ENCODE peak calls at places on chromosomes 16 and 17, in four cellular contexts. S is CD8-positive, alpha-beta T cell; M is stomach; T is right lobe of liver. I is an unnamed sample.

GRCh38 chr16:86355538-86355937 is 154.8 kb upstream of the FOXF1 start:
- DNase-seq in S (no peak), M (no peak), T (no peak), I (no peak)

GRCh38 chr17:83198366-83199341 is 119.2 kb downstream of the METRNL start:
- DNase-seq in S (no peak), M (no peak), T (peak; percentile 52), I (no peak)

GRCh38 chr16:48076455-48077012 is 79.3 kb downstream of the ABCC12 start:
- DNase-seq in S (no peak), M (no peak), T (no peak), I (no peak)

GRCh38 chr16:89035698-89036570 is 57.7 kb upstream of the ACSF3 start:
- DNase-seq in S (no peak), M (no peak), T (peak; percentile 33), I (no peak)

GRCh38 chr17:60305141-60305540 is 86.8 kb downstream of the USP32 start:
- DNase-seq in S (no peak), M (no peak), T (no peak), I (no peak)

GRCh38 chr17:21689604-21690003 is 2.7 kb upstream of the KCNJ18 start:
- DNase-seq in S (no peak), M (no peak), T (no peak), I (no peak)

GRCh38 chr17:40312131-40312731 is 3.3 kb downstream of the RARA start:
- DNase-seq in S (no peak), M (no peak), T (peak; percentile 56), I (no peak)

GRCh38 chr17:32475258-32475657 is 11.5 kb upstream of the CDK5R1 start:
- DNase-seq in S (no peak), M (no peak), T (no peak), I (no peak)

GRCh38 chr16:55703003-55704001 is 47.5 kb downstream of the SLC6A2 start:
- DNase-seq in S (no peak), M (no peak), T (no peak), I (no peak)

GRCh38 chr17:75090871-75091854 is 3.4 kb downstream of the SLC16A5 start:
- DNase-seq in S (no peak), M (peak; percentile 57), T (peak; percentile 84), I (no peak)

DNA sequence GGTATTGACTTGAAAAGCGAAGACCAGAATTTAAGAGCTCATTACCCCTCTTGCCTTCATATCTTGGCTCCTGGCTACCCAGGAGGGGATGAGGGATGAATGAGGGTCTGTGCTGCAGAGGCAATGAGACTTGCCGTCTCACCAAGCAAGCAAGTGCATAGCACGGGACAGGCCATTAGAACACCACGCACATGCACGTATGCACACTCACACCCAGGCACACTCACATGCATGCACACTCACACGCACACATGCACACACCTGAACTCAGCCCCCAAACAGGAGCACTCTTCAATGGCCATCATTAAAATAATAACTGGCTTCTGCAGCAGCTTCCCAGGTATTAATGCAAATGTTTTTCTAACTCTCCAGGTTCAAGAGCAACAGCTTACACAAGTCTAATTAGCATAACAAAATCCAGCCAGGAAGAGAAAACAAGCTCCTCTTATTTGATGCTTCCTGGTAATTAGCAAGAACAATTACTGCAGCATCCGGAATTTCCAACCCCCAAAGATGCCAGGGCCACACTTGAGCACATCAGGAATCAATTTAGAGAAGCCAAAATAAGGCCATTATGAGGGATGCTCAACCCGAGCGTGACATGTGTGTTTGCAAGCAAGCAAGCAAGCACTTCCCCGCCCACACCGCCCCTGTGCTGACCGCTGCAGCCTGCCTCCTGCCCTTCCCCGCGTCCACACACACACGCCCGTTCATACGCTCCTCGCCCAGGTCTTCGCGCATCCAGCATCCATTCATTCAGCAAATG is 171.6 kb upstream of the TNRC6C start:
- DNase-seq in S (no peak), M (no peak), T (no peak), I (no peak)
- H3K27me3 ChIP-seq in S (no peaks in the 10 kb centered on the region), M (peaks cover 3% of the 10 kb centered on the region), T (no peaks in the 10 kb centered on the region), I (no peaks in the 10 kb centered on the region)

GRCh38 chr17:41329279-41329925 is 13.9 kb upstream of the KRTAP17-1 start:
- DNase-seq in S (no peak), M (peak; percentile 41), T (no peak), I (no peak)

GRCh38 chr17:41328207-41328606 is 12.7 kb upstream of the KRTAP17-1 start:
- DNase-seq in S (no peak), M (no peak), T (no peak), I (no peak)

GRCh38 chr17:41326173-41327145 is 10.9 kb upstream of the KRTAP17-1 start:
- DNase-seq in S (no peak), M (no peak), T (no peak), I (peak; percentile 39)

GRCh38 chr17:41325611-41326010 is 10.1 kb upstream of the KRTAP17-1 start:
- DNase-seq in S (no peak), M (no peak), T (no peak), I (no peak)

DNA sequence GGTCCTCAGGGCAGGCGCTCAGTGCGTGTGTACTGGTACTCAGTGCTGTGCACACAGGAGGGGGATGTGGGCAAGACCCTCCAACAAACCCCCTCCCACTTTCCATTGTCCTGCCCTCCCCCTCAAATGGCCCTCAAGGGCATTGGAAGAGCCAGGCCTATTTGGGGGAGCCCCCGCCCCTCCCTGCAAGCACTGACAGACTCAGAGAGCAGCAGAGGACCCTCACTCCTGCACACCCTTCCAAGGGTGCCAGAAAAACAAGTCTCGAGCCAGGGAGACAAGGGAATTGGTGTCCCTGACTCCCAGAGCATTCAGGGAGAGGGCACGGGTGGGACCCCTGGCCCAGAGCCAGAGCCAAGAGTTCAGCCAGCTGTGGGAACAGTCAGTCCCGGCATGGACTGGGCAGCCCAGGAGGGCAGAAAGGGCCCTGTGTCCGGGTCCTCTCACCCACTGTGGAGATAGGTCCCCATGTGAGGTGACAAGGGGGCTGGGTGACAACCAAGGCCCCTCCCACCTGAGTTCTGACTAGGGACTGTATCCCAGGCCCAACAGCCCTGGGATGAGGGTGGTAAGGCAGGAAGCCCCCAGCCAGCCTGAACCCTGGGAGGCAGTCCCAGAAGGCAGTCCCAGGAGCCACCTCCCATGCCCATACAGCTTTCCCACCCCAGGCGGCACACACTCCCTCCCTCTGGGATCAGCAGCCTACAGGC is 12.1 kb upstream of the KRTAP17-1 start:
- DNase-seq in S (no peak), M (no peak), T (no peak), I (no peak)
- H3K27me3 ChIP-seq in S (no peaks in the 10 kb centered on the region), M (no peaks in the 10 kb centered on the region), T (no peaks in the 10 kb centered on the region), I (no peaks in the 10 kb centered on the region)

DNA sequence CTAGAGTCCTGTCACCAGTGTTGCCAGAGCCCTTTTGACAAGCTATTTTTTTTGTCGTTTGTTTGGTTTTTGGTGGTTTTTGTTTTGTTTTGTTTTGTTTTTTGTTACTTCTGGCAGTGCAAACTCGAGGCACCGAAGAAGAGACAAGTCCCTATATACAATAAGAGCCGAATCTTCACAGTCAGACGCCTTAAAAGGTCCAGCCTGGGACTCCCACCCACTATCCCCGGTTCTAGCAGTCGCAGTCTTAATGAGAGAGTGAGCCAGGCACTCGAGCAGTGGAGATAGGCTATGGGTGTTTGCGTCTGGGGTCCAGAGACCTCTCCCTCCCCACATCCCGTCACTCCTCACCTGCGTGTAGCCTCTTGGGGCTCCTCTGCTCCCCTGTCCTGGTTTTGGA is 1.9 kb downstream of the OR1F1 start:
- DNase-seq in S (no peak), M (no peak), T (no peak), I (no peak)
- H3K27me3 ChIP-seq in S (peaks cover 56% of the 10 kb centered on the region), M (peaks cover 88% of the 10 kb centered on the region), T (peaks cover 35% of the 10 kb centered on the region), I (peaks cover 61% of the 10 kb centered on the region)

GRCh38 chr16:57481421-57481820 is 4.9 kb downstream of the DOK4 start:
- DNase-seq in S (no peak), M (no peak), T (no peak), I (no peak)
- H3K27me3 ChIP-seq in S (no peaks in the 10 kb centered on the region), M (no peaks in the 10 kb centered on the region), T (no peaks in the 10 kb centered on the region), I (no peaks in the 10 kb centered on the region)

GRCh38 chr16:64580558-64580957 is 541.3 kb downstream of the CDH11 start:
- DNase-seq in S (no peak), M (no peak), T (no peak), I (no peak)
- H3K27me3 ChIP-seq in S (no peaks in the 10 kb centered on the region), M (no peaks in the 10 kb centered on the region), T (no peaks in the 10 kb centered on the region), I (no peaks in the 10 kb centered on the region)

GRCh38 chr16:71625113-71625850 is 702 bp upstream of the MARVELD3 start:
- DNase-seq in S (no peak), M (no peak), T (no peak), I (no peak)
- H3K27me3 ChIP-seq in S (peaks cover 12% of the 10 kb centered on the region), M (peaks cover 24% of the 10 kb centered on the region), T (no peaks in the 10 kb centered on the region), I (peaks cover 22% of the 10 kb centered on the region)

I was measured in effector memory CD4-positive, alpha-beta T cell.